ENCODE peak calls at places on chromosomes 6 and 20, in six cellular contexts. One of them, this sample, is unnamed.

GRCh38 chr20:42846784-42847490 is 342.8 kb downstream of the PTPRT start:
- DNase-seq in hypothalamus: no peak
- DNase-seq in activated naive CD8-positive, alpha-beta T cell treated with anti-CD3 and anti-CD28 coated beads, Interleukin-2, amount 50 U/mL, for 24 hours: no peak
- DNase-seq in fibroblast of villous mesenchyme: no peak
- DNase-seq in lower lobe of right lung: no peak
- DNase-seq in fibroblast of lung: no peak
- DNase-seq in this sample: peak; percentile 63

GRCh38 chr6:4906942-4907300 is 96.9 kb downstream of the RPP40 start:
- DNase-seq in hypothalamus: no peak
- DNase-seq in activated naive CD8-positive, alpha-beta T cell treated with anti-CD3 and anti-CD28 coated beads, Interleukin-2, amount 50 U/mL, for 24 hours: no peak
- DNase-seq in fibroblast of villous mesenchyme: no peak
- DNase-seq in lower lobe of right lung: no peak
- DNase-seq in fibroblast of lung: no peak
- DNase-seq in this sample: no peak

GRCh38 chr6:139472341-139473038 is 98.0 kb upstream of the CITED2 start:
- DNase-seq in hypothalamus: no peak
- DNase-seq in activated naive CD8-positive, alpha-beta T cell treated with anti-CD3 and anti-CD28 coated beads, Interleukin-2, amount 50 U/mL, for 24 hours: no peak
- DNase-seq in fibroblast of villous mesenchyme: no peak
- DNase-seq in lower lobe of right lung: no peak
- DNase-seq in fibroblast of lung: peak; percentile 63
- DNase-seq in this sample: no peak

GRCh38 chr6:156699017-156699421 is 78.2 kb upstream of the ARID1B start:
- DNase-seq in hypothalamus: no peak
- DNase-seq in activated naive CD8-positive, alpha-beta T cell treated with anti-CD3 and anti-CD28 coated beads, Interleukin-2, amount 50 U/mL, for 24 hours: no peak
- DNase-seq in fibroblast of villous mesenchyme: peak; percentile 46
- DNase-seq in lower lobe of right lung: no peak
- DNase-seq in fibroblast of lung: peak; percentile 86
- DNase-seq in this sample: no peak

GRCh38 chr6:121794630-121795029 is 359.2 kb downstream of the GJA1 start:
- DNase-seq in hypothalamus: no peak
- DNase-seq in activated naive CD8-positive, alpha-beta T cell treated with anti-CD3 and anti-CD28 coated beads, Interleukin-2, amount 50 U/mL, for 24 hours: no peak
- DNase-seq in fibroblast of villous mesenchyme: peak; percentile 81
- DNase-seq in lower lobe of right lung: no peak
- DNase-seq in fibroblast of lung: peak; percentile 98
- DNase-seq in this sample: no peak

GRCh38 chr6:22056398-22056797 is 240.4 kb downstream of the PRL start:
- DNase-seq in hypothalamus: no peak
- DNase-seq in activated naive CD8-positive, alpha-beta T cell treated with anti-CD3 and anti-CD28 coated beads, Interleukin-2, amount 50 U/mL, for 24 hours: no peak
- DNase-seq in fibroblast of villous mesenchyme: no peak
- DNase-seq in lower lobe of right lung: no peak
- DNase-seq in fibroblast of lung: no peak
- DNase-seq in this sample: no peak

GRCh38 chr20:1346322-1346969 is 17.5 kb upstream of the SDCBP2 start:
- DNase-seq in hypothalamus: no peak
- DNase-seq in activated naive CD8-positive, alpha-beta T cell treated with anti-CD3 and anti-CD28 coated beads, Interleukin-2, amount 50 U/mL, for 24 hours: no peak
- DNase-seq in fibroblast of villous mesenchyme: no peak
- DNase-seq in lower lobe of right lung: no peak
- DNase-seq in fibroblast of lung: no peak
- DNase-seq in this sample: no peak

GRCh38 chr20:17662333-17663039 is 19.6 kb downstream of the RRBP1 start:
- DNase-seq in hypothalamus: no peak
- DNase-seq in activated naive CD8-positive, alpha-beta T cell treated with anti-CD3 and anti-CD28 coated beads, Interleukin-2, amount 50 U/mL, for 24 hours: peak; percentile 19
- DNase-seq in fibroblast of villous mesenchyme: peak; percentile 83
- DNase-seq in lower lobe of right lung: no peak
- DNase-seq in fibroblast of lung: peak; percentile 59
- DNase-seq in this sample: no peak

GRCh38 chr6:92446052-92446451 is 973.3 kb downstream of the EPHA7 start:
- DNase-seq in hypothalamus: no peak
- DNase-seq in activated naive CD8-positive, alpha-beta T cell treated with anti-CD3 and anti-CD28 coated beads, Interleukin-2, amount 50 U/mL, for 24 hours: no peak
- DNase-seq in fibroblast of villous mesenchyme: no peak
- DNase-seq in lower lobe of right lung: no peak
- DNase-seq in fibroblast of lung: no peak
- DNase-seq in this sample: no peak

GRCh38 chr6:42454428-42454791 is 2.7 kb upstream of the TRERF1 start:
- DNase-seq in hypothalamus: no peak
- DNase-seq in activated naive CD8-positive, alpha-beta T cell treated with anti-CD3 and anti-CD28 coated beads, Interleukin-2, amount 50 U/mL, for 24 hours: no peak
- DNase-seq in fibroblast of villous mesenchyme: peak; percentile 76
- DNase-seq in lower lobe of right lung: no peak
- DNase-seq in fibroblast of lung: peak; percentile 39
- DNase-seq in this sample: no peak

GRCh38 chr20:9218412-9219001 is 149.6 kb downstream of the PLCB4 start:
- DNase-seq in hypothalamus: no peak
- DNase-seq in activated naive CD8-positive, alpha-beta T cell treated with anti-CD3 and anti-CD28 coated beads, Interleukin-2, amount 50 U/mL, for 24 hours: no peak
- DNase-seq in fibroblast of villous mesenchyme: peak; percentile 69
- DNase-seq in lower lobe of right lung: no peak
- DNase-seq in fibroblast of lung: peak; percentile 69
- DNase-seq in this sample: no peak

GRCh38 chr20:47319517-47320252 is 36.8 kb downstream of the ZMYND8 start:
- DNase-seq in hypothalamus: peak; percentile 78
- DNase-seq in activated naive CD8-positive, alpha-beta T cell treated with anti-CD3 and anti-CD28 coated beads, Interleukin-2, amount 50 U/mL, for 24 hours: no peak
- DNase-seq in fibroblast of villous mesenchyme: peak; percentile 76
- DNase-seq in lower lobe of right lung: peak; percentile 81
- DNase-seq in fibroblast of lung: peak; percentile 87
- DNase-seq in this sample: peak; percentile 86

GRCh38 chr6:148494226-148494625 is 151.6 kb downstream of the SASH1 start:
- DNase-seq in hypothalamus: no peak
- DNase-seq in activated naive CD8-positive, alpha-beta T cell treated with anti-CD3 and anti-CD28 coated beads, Interleukin-2, amount 50 U/mL, for 24 hours: no peak
- DNase-seq in fibroblast of villous mesenchyme: no peak
- DNase-seq in lower lobe of right lung: no peak
- DNase-seq in fibroblast of lung: no peak
- DNase-seq in this sample: no peak

GRCh38 chr6:151647871-151648639 is 154.2 kb downstream of the CCDC170 start:
- DNase-seq in hypothalamus: no peak
- DNase-seq in activated naive CD8-positive, alpha-beta T cell treated with anti-CD3 and anti-CD28 coated beads, Interleukin-2, amount 50 U/mL, for 24 hours: peak; percentile 4
- DNase-seq in fibroblast of villous mesenchyme: no peak
- DNase-seq in lower lobe of right lung: no peak
- DNase-seq in fibroblast of lung: no peak
- DNase-seq in this sample: no peak

GRCh38 chr20:64055893-64056638 is 6.6 kb upstream of the SOX18 start:
- DNase-seq in hypothalamus: no peak
- DNase-seq in activated naive CD8-positive, alpha-beta T cell treated with anti-CD3 and anti-CD28 coated beads, Interleukin-2, amount 50 U/mL, for 24 hours: no peak
- DNase-seq in fibroblast of villous mesenchyme: no peak
- DNase-seq in lower lobe of right lung: peak; percentile 68
- DNase-seq in fibroblast of lung: no peak
- DNase-seq in this sample: no peak

GRCh38 chr6:47247227-47247797 is 62.4 kb downstream of the TNFRSF21 start:
- DNase-seq in hypothalamus: no peak
- DNase-seq in activated naive CD8-positive, alpha-beta T cell treated with anti-CD3 and anti-CD28 coated beads, Interleukin-2, amount 50 U/mL, for 24 hours: no peak
- DNase-seq in fibroblast of villous mesenchyme: peak; percentile 63
- DNase-seq in lower lobe of right lung: no peak
- DNase-seq in fibroblast of lung: no peak
- DNase-seq in this sample: no peak

GRCh38 chr6:87968435-87969278 is 79.0 kb upstream of the SPACA1 start:
- DNase-seq in hypothalamus: peak; percentile 41
- DNase-seq in activated naive CD8-positive, alpha-beta T cell treated with anti-CD3 and anti-CD28 coated beads, Interleukin-2, amount 50 U/mL, for 24 hours: peak; percentile 4
- DNase-seq in fibroblast of villous mesenchyme: peak; percentile 10
- DNase-seq in lower lobe of right lung: peak; percentile 64
- DNase-seq in fibroblast of lung: peak; percentile 6
- DNase-seq in this sample: no peak